ENCODE peak calls at places on chromosomes 1 and 21, in seven cellular contexts. One of them, this sample, is unnamed.

GRCh38 chr1:214400136-214400535 is 119.2 kb downstream of the SMYD2 start:
- DNase-seq in NCI-H1694: no peak
- DNase-seq in Calu3: no peak
- DNase-seq in stimulated activated CD8-positive, alpha-beta memory T cell treated with anti-CD3 and anti-CD28 coated beads, Interleukin-15, amount 100 ng/mL, for 1 hour: no peak
- DNase-seq in activated T-helper 9 cell treated with anti-CD3 and anti-CD28 coated beads, Interleukin-2, amount 50 U/mL, for 16 hours: no peak
- DNase-seq in activated CD4-positive, alpha-beta T cell treated with anti-CD3 and anti-CD28 coated beads for 48 hours: no peak
- DNase-seq in mucosa of descending colon: no peak
- DNase-seq in this sample: no peak

GRCh38 chr1:30872033-30872947 is 36.3 kb downstream of the SDC3 start:
- DNase-seq in NCI-H1694: no peak
- DNase-seq in Calu3: no peak
- DNase-seq in stimulated activated CD8-positive, alpha-beta memory T cell treated with anti-CD3 and anti-CD28 coated beads, Interleukin-15, amount 100 ng/mL, for 1 hour: no peak
- DNase-seq in activated T-helper 9 cell treated with anti-CD3 and anti-CD28 coated beads, Interleukin-2, amount 50 U/mL, for 16 hours: no peak
- DNase-seq in activated CD4-positive, alpha-beta T cell treated with anti-CD3 and anti-CD28 coated beads for 48 hours: no peak
- DNase-seq in mucosa of descending colon: no peak
- DNase-seq in this sample: no peak

GRCh38 chr1:43381609-43382008 is 8.0 kb downstream of the MED8 start:
- DNase-seq in NCI-H1694: no peak
- DNase-seq in Calu3: no peak
- DNase-seq in stimulated activated CD8-positive, alpha-beta memory T cell treated with anti-CD3 and anti-CD28 coated beads, Interleukin-15, amount 100 ng/mL, for 1 hour: no peak
- DNase-seq in activated T-helper 9 cell treated with anti-CD3 and anti-CD28 coated beads, Interleukin-2, amount 50 U/mL, for 16 hours: no peak
- DNase-seq in activated CD4-positive, alpha-beta T cell treated with anti-CD3 and anti-CD28 coated beads for 48 hours: no peak
- DNase-seq in mucosa of descending colon: no peak
- DNase-seq in this sample: no peak

GRCh38 chr1:41520951-41521742 is 36.7 kb upstream of the EDN2 start:
- DNase-seq in NCI-H1694: no peak
- DNase-seq in Calu3: no peak
- DNase-seq in stimulated activated CD8-positive, alpha-beta memory T cell treated with anti-CD3 and anti-CD28 coated beads, Interleukin-15, amount 100 ng/mL, for 1 hour: no peak
- DNase-seq in activated T-helper 9 cell treated with anti-CD3 and anti-CD28 coated beads, Interleukin-2, amount 50 U/mL, for 16 hours: no peak
- DNase-seq in activated CD4-positive, alpha-beta T cell treated with anti-CD3 and anti-CD28 coated beads for 48 hours: no peak
- DNase-seq in mucosa of descending colon: no peak
- DNase-seq in this sample: no peak

GRCh38 chr1:177130426-177130825 is 34.1 kb downstream of the ASTN1 start:
- DNase-seq in NCI-H1694: no peak
- DNase-seq in Calu3: no peak
- DNase-seq in stimulated activated CD8-positive, alpha-beta memory T cell treated with anti-CD3 and anti-CD28 coated beads, Interleukin-15, amount 100 ng/mL, for 1 hour: no peak
- DNase-seq in activated T-helper 9 cell treated with anti-CD3 and anti-CD28 coated beads, Interleukin-2, amount 50 U/mL, for 16 hours: no peak
- DNase-seq in activated CD4-positive, alpha-beta T cell treated with anti-CD3 and anti-CD28 coated beads for 48 hours: no peak
- DNase-seq in mucosa of descending colon: no peak
- DNase-seq in this sample: no peak

GRCh38 chr1:226309398-226310122 is 596 bp upstream of the LIN9 start:
- DNase-seq in NCI-H1694: no peak
- DNase-seq in Calu3: no peak
- DNase-seq in stimulated activated CD8-positive, alpha-beta memory T cell treated with anti-CD3 and anti-CD28 coated beads, Interleukin-15, amount 100 ng/mL, for 1 hour: peak; percentile 2
- DNase-seq in activated T-helper 9 cell treated with anti-CD3 and anti-CD28 coated beads, Interleukin-2, amount 50 U/mL, for 16 hours: no peak
- DNase-seq in activated CD4-positive, alpha-beta T cell treated with anti-CD3 and anti-CD28 coated beads for 48 hours: peak; percentile 67
- DNase-seq in mucosa of descending colon: no peak
- DNase-seq in this sample: no peak

GRCh38 chr1:1297802-1298424 is 9.8 kb downstream of the ACAP3 start:
- DNase-seq in NCI-H1694: no peak
- DNase-seq in Calu3: no peak
- DNase-seq in stimulated activated CD8-positive, alpha-beta memory T cell treated with anti-CD3 and anti-CD28 coated beads, Interleukin-15, amount 100 ng/mL, for 1 hour: no peak
- DNase-seq in activated T-helper 9 cell treated with anti-CD3 and anti-CD28 coated beads, Interleukin-2, amount 50 U/mL, for 16 hours: no peak
- DNase-seq in activated CD4-positive, alpha-beta T cell treated with anti-CD3 and anti-CD28 coated beads for 48 hours: no peak
- DNase-seq in mucosa of descending colon: no peak
- DNase-seq in this sample: no peak

GRCh38 chr1:99634971-99635624 is 10.8 kb upstream of the PALMD start:
- DNase-seq in NCI-H1694: no peak
- DNase-seq in Calu3: no peak
- DNase-seq in stimulated activated CD8-positive, alpha-beta memory T cell treated with anti-CD3 and anti-CD28 coated beads, Interleukin-15, amount 100 ng/mL, for 1 hour: no peak
- DNase-seq in activated T-helper 9 cell treated with anti-CD3 and anti-CD28 coated beads, Interleukin-2, amount 50 U/mL, for 16 hours: no peak
- DNase-seq in activated CD4-positive, alpha-beta T cell treated with anti-CD3 and anti-CD28 coated beads for 48 hours: no peak
- DNase-seq in mucosa of descending colon: no peak
- DNase-seq in this sample: no peak

GRCh38 chr1:94580367-94581115 is 39.0 kb upstream of the F3 start:
- DNase-seq in NCI-H1694: no peak
- DNase-seq in Calu3: no peak
- DNase-seq in stimulated activated CD8-positive, alpha-beta memory T cell treated with anti-CD3 and anti-CD28 coated beads, Interleukin-15, amount 100 ng/mL, for 1 hour: no peak
- DNase-seq in activated T-helper 9 cell treated with anti-CD3 and anti-CD28 coated beads, Interleukin-2, amount 50 U/mL, for 16 hours: no peak
- DNase-seq in activated CD4-positive, alpha-beta T cell treated with anti-CD3 and anti-CD28 coated beads for 48 hours: no peak
- DNase-seq in mucosa of descending colon: no peak
- DNase-seq in this sample: no peak

GRCh38 chr21:45137612-45137937 is 63.2 kb downstream of the ADARB1 start:
- DNase-seq in NCI-H1694: no peak
- DNase-seq in Calu3: no peak
- DNase-seq in stimulated activated CD8-positive, alpha-beta memory T cell treated with anti-CD3 and anti-CD28 coated beads, Interleukin-15, amount 100 ng/mL, for 1 hour: no peak
- DNase-seq in activated T-helper 9 cell treated with anti-CD3 and anti-CD28 coated beads, Interleukin-2, amount 50 U/mL, for 16 hours: no peak
- DNase-seq in activated CD4-positive, alpha-beta T cell treated with anti-CD3 and anti-CD28 coated beads for 48 hours: no peak
- DNase-seq in mucosa of descending colon: no peak
- DNase-seq in this sample: no peak

GRCh38 chr1:20470174-20470573 is 15.8 kb downstream of the CAMK2N1 start:
- DNase-seq in NCI-H1694: no peak
- DNase-seq in Calu3: no peak
- DNase-seq in stimulated activated CD8-positive, alpha-beta memory T cell treated with anti-CD3 and anti-CD28 coated beads, Interleukin-15, amount 100 ng/mL, for 1 hour: no peak
- DNase-seq in activated T-helper 9 cell treated with anti-CD3 and anti-CD28 coated beads, Interleukin-2, amount 50 U/mL, for 16 hours: no peak
- DNase-seq in activated CD4-positive, alpha-beta T cell treated with anti-CD3 and anti-CD28 coated beads for 48 hours: no peak
- DNase-seq in mucosa of descending colon: peak; percentile 74
- DNase-seq in this sample: no peak

GRCh38 chr1:160860840-160861505 is 1.7 kb downstream of the CD244 start:
- DNase-seq in NCI-H1694: no peak
- DNase-seq in Calu3: no peak
- DNase-seq in stimulated activated CD8-positive, alpha-beta memory T cell treated with anti-CD3 and anti-CD28 coated beads, Interleukin-15, amount 100 ng/mL, for 1 hour: no peak
- DNase-seq in activated T-helper 9 cell treated with anti-CD3 and anti-CD28 coated beads, Interleukin-2, amount 50 U/mL, for 16 hours: no peak
- DNase-seq in activated CD4-positive, alpha-beta T cell treated with anti-CD3 and anti-CD28 coated beads for 48 hours: no peak
- DNase-seq in mucosa of descending colon: no peak
- DNase-seq in this sample: peak; percentile 42

GRCh38 chr1:209929751-209930150 is 8.3 kb upstream of the SYT14 start:
- DNase-seq in NCI-H1694: no peak
- DNase-seq in Calu3: no peak
- DNase-seq in stimulated activated CD8-positive, alpha-beta memory T cell treated with anti-CD3 and anti-CD28 coated beads, Interleukin-15, amount 100 ng/mL, for 1 hour: no peak
- DNase-seq in activated T-helper 9 cell treated with anti-CD3 and anti-CD28 coated beads, Interleukin-2, amount 50 U/mL, for 16 hours: no peak
- DNase-seq in activated CD4-positive, alpha-beta T cell treated with anti-CD3 and anti-CD28 coated beads for 48 hours: no peak
- DNase-seq in mucosa of descending colon: no peak
- DNase-seq in this sample: no peak

This sample was measured in NK-92 treated with Interleukin-12 subunit alpha and Interleukin-12 subunit beta, amount 100 ng/mL, for 24 hours.